ENCODE peak calls at places on chromosomes 2 and 18, in six cellular contexts. One of them, this sample, is unnamed.

GRCh38 chr2:166193446-166193845 is 65.6 kb upstream of the SCN1A start:
- DNase-seq in omental fat pad: no peak
- DNase-seq in AG20443: no peak
- DNase-seq in bronchial epithelial cell: no peak
- DNase-seq in HT1080: no peak
- DNase-seq in iris pigment epithelial cell: no peak
- DNase-seq in this sample: no peak

GRCh38 chr18:8450898-8451665 is 158.2 kb upstream of the RAB12 start:
- DNase-seq in AG20443: no peak
- DNase-seq in HT1080: no peak
- DNase-seq in omental fat pad: no peak
- DNase-seq in bronchial epithelial cell: no peak
- DNase-seq in iris pigment epithelial cell: no peak
- DNase-seq in this sample: no peak

GRCh38 chr2:204353823-204354222 is 191.5 kb upstream of the PARD3B start:
- DNase-seq in HT1080: no peak
- DNase-seq in bronchial epithelial cell: no peak
- DNase-seq in AG20443: peak
- DNase-seq in iris pigment epithelial cell: no peak
- DNase-seq in omental fat pad: no peak
- DNase-seq in this sample: no peak

GRCh38 chr2:94984964-94985575 is 40.4 kb upstream of the MAL start:
- DNase-seq in iris pigment epithelial cell: no peak
- DNase-seq in HT1080: no peak
- DNase-seq in bronchial epithelial cell: peak
- DNase-seq in omental fat pad: no peak
- DNase-seq in AG20443: no peak
- DNase-seq in this sample: no peak

GRCh38 chr2:84077504-84077903 is 381.6 kb downstream of the SUCLG1 start:
- DNase-seq in AG20443: no peak
- DNase-seq in iris pigment epithelial cell: no peak
- DNase-seq in HT1080: peak
- DNase-seq in bronchial epithelial cell: peak
- DNase-seq in omental fat pad: no peak
- DNase-seq in this sample: peak

GRCh38 chr2:953975-954686 is 3.5 kb downstream of the SNTG2 start:
- DNase-seq in HT1080: no peak
- DNase-seq in omental fat pad: no peak
- DNase-seq in iris pigment epithelial cell: no peak
- DNase-seq in bronchial epithelial cell: peak
- DNase-seq in AG20443: peak
- DNase-seq in this sample: no peak

GRCh38 chr2:160901631-160902030 is 258.6 kb upstream of the TANK start:
- DNase-seq in bronchial epithelial cell: no peak
- DNase-seq in iris pigment epithelial cell: no peak
- DNase-seq in AG20443: no peak
- DNase-seq in omental fat pad: no peak
- DNase-seq in HT1080: no peak
- DNase-seq in this sample: no peak

GRCh38 chr2:36967236-36967876 is 1.0 kb upstream of the STRN start:
- DNase-seq in iris pigment epithelial cell: no peak
- DNase-seq in HT1080: no peak
- DNase-seq in AG20443: no peak
- DNase-seq in bronchial epithelial cell: no peak
- DNase-seq in omental fat pad: no peak
- DNase-seq in this sample: no peak

GRCh38 chr2:217903859-217904613 is 98.8 kb downstream of the TNS1 start:
- DNase-seq in iris pigment epithelial cell: peak
- DNase-seq in AG20443: peak
- DNase-seq in bronchial epithelial cell: no peak
- DNase-seq in omental fat pad: no peak
- DNase-seq in HT1080: no peak
- DNase-seq in this sample: no peak

GRCh38 chr2:179454443-179455218 is 190.0 kb upstream of the SESTD1 start:
- DNase-seq in omental fat pad: no peak
- DNase-seq in iris pigment epithelial cell: peak
- DNase-seq in bronchial epithelial cell: peak
- DNase-seq in AG20443: peak
- DNase-seq in HT1080: peak
- DNase-seq in this sample: no peak

GRCh38 chr18:54109131-54109683 is 115.3 kb downstream of the MBD2 start:
- DNase-seq in HT1080: peak
- DNase-seq in AG20443: peak
- DNase-seq in omental fat pad: no peak
- DNase-seq in iris pigment epithelial cell: peak
- DNase-seq in bronchial epithelial cell: peak
- DNase-seq in this sample: no peak

GRCh38 chr2:188571543-188571942 is 279.9 kb downstream of the GULP1 start:
- DNase-seq in iris pigment epithelial cell: peak
- DNase-seq in bronchial epithelial cell: no peak
- DNase-seq in omental fat pad: no peak
- DNase-seq in HT1080: no peak
- DNase-seq in AG20443: no peak
- DNase-seq in this sample: no peak